ENCODE peak calls at places on chromosomes 11 and 22, in six cellular contexts. One of them, this sample, is unnamed. For H3K9me3 and H3K27me3, the result is how much of the 10 kb centered on the place peaks cover.

GRCh38 chr11:27600656-27601055 is 94.1 kb upstream of the LIN7C start:
- DNase-seq in K562: no peak
- DNase-seq in SK-N-SH: no peak
- DNase-seq in GM12878: no peak
- DNase-seq in HCT116: no peak
- DNase-seq in HepG2: no peak
- DNase-seq in this sample: no peak

GRCh38 chr11:117919326-117920275 is 9.6 kb downstream of the TMPRSS13 start:
- DNase-seq in GM12878: no peak
- DNase-seq in HepG2: no peak
- DNase-seq in SK-N-SH: no peak
- DNase-seq in K562: no peak
- DNase-seq in HCT116: no peak
- DNase-seq in this sample: no peak

GRCh38 chr11:109968299-109968698 is 124.9 kb upstream of the ZC3H12C start:
- DNase-seq in HCT116: no peak
- DNase-seq in SK-N-SH: no peak
- DNase-seq in K562: no peak
- DNase-seq in GM12878: no peak
- DNase-seq in HepG2: no peak
- DNase-seq in this sample: no peak

GRCh38 chr11:35073691-35074382 is 65.1 kb upstream of the CD44 start:
- DNase-seq in HepG2: no peak
- DNase-seq in GM12878: no peak
- DNase-seq in K562: no peak
- DNase-seq in SK-N-SH: no peak
- DNase-seq in HCT116: no peak
- DNase-seq in this sample: no peak

GRCh38 chr11:197741-198235 is 4.9 kb downstream of the SCGB1C1 start:
- DNase-seq in GM12878: no peak
- DNase-seq in K562: no peak
- DNase-seq in SK-N-SH: no peak
- DNase-seq in HepG2: no peak
- DNase-seq in HCT116: no peak
- DNase-seq in this sample: no peak

GRCh38 chr11:114262681-114263509 is 33.3 kb upstream of the NNMT start:
- DNase-seq in HCT116: peak
- DNase-seq in GM12878: no peak
- DNase-seq in HepG2: peak
- DNase-seq in SK-N-SH: peak
- DNase-seq in K562: peak
- DNase-seq in this sample: no peak

GRCh38 chr11:66082936-66083698 is 13.0 kb downstream of the PACS1 start:
- DNase-seq in HCT116: no peak
- DNase-seq in K562: peak
- DNase-seq in HepG2: peak
- DNase-seq in GM12878: no peak
- DNase-seq in SK-N-SH: peak
- DNase-seq in this sample: no peak

GRCh38 chr11:119847836-119848235 is 118.8 kb upstream of the NECTIN1 start:
- DNase-seq in SK-N-SH: no peak
- DNase-seq in K562: no peak
- DNase-seq in HepG2: no peak
- DNase-seq in GM12878: no peak
- DNase-seq in HCT116: no peak
- DNase-seq in this sample: no peak

GRCh38 chr11:73965076-73965763 is 14.4 kb downstream of the DNAJB13 start:
- DNase-seq in K562: no peak
- DNase-seq in HCT116: no peak
- DNase-seq in HepG2: no peak
- DNase-seq in SK-N-SH: no peak
- DNase-seq in GM12878: no peak
- DNase-seq in this sample: no peak

GRCh38 chr11:103396237-103396636 is 287.0 kb downstream of the DYNC2H1 start:
- DNase-seq in GM12878: no peak
- DNase-seq in K562: no peak
- DNase-seq in SK-N-SH: no peak
- DNase-seq in HepG2: no peak
- DNase-seq in HCT116: no peak
- DNase-seq in this sample: no peak

GRCh38 chr11:40186401-40187091 is 1272.9 kb downstream of the LRRC4C start:
- DNase-seq in K562: no peak
- DNase-seq in HCT116: no peak
- DNase-seq in SK-N-SH: peak
- DNase-seq in GM12878: no peak
- DNase-seq in HepG2: peak
- DNase-seq in this sample: no peak

GRCh38 chr22:36998620-36999351 is 20.5 kb downstream of the TST start:
- DNase-seq in HCT116: peak
- DNase-seq in GM12878: no peak
- DNase-seq in HepG2: no peak
- DNase-seq in SK-N-SH: no peak
- DNase-seq in K562: no peak
- DNase-seq in this sample: no peak

GRCh38 chr11:69500285-69501120 is 19.0 kb downstream of the LINC01488 start:
- DNase-seq in HCT116: no peak
- DNase-seq in HepG2: no peak
- DNase-seq in GM12878: no peak
- DNase-seq in K562: no peak
- DNase-seq in SK-N-SH: peak
- DNase-seq in this sample: no peak

GRCh38 chr22:20655623-20656022 is 118.3 kb upstream of the SERPIND1 start:
- DNase-seq in GM12878: no peak
- DNase-seq in K562: no peak
- DNase-seq in SK-N-SH: no peak
- DNase-seq in HepG2: no peak
- DNase-seq in HCT116: no peak
- DNase-seq in this sample: no peak

GRCh38 chr22:49136816-49137180 is 690.9 kb downstream of the BRD1 start:
- DNase-seq in SK-N-SH: no peak
- DNase-seq in GM12878: no peak
- DNase-seq in K562: no peak
- DNase-seq in HepG2: no peak
- DNase-seq in HCT116: no peak
- DNase-seq in this sample: no peak

GRCh38 chr11:126747315-126747714 is 253.3 kb downstream of the KIRREL3 start:
- DNase-seq in SK-N-SH: no peak
- DNase-seq in K562: no peak
- DNase-seq in GM12878: no peak
- DNase-seq in HCT116: no peak
- DNase-seq in HepG2: no peak
- DNase-seq in this sample: no peak

GRCh38 chr11:102914238-102915043 is 39.7 kb upstream of the MMP12 start:
- DNase-seq in HepG2: peak
- DNase-seq in K562: no peak
- DNase-seq in SK-N-SH: peak
- DNase-seq in GM12878: no peak
- DNase-seq in HCT116: peak
- DNase-seq in this sample: peak

GRCh38 chr11:87780068-87780413 is 395.2 kb downstream of the RAB38 start:
- DNase-seq in K562: no peak
- DNase-seq in GM12878: no peak
- DNase-seq in HCT116: no peak
- DNase-seq in SK-N-SH: no peak
- DNase-seq in HepG2: no peak
- DNase-seq in this sample: no peak

GRCh38 chr11:45092901-45093760 is 53.3 kb upstream of the PRDM11 start:
- DNase-seq in GM12878: no peak
- DNase-seq in K562: no peak
- DNase-seq in HepG2: no peak
- DNase-seq in SK-N-SH: no peak
- DNase-seq in HCT116: no peak
- DNase-seq in this sample: no peak

GRCh38 chr22:25651332-25651731 is 86.9 kb downstream of the GRK3 start:
- DNase-seq in HepG2: no peak
- DNase-seq in HCT116: no peak
- DNase-seq in GM12878: no peak
- DNase-seq in SK-N-SH: no peak
- DNase-seq in K562: no peak
- DNase-seq in this sample: no peak

GRCh38 chr11:14455648-14456430 is 43.8 kb downstream of the COPB1 start:
- DNase-seq in HepG2: no peak
- DNase-seq in GM12878: no peak
- DNase-seq in K562: no peak
- DNase-seq in SK-N-SH: no peak
- DNase-seq in HCT116: no peak
- DNase-seq in this sample: no peak

DNA sequence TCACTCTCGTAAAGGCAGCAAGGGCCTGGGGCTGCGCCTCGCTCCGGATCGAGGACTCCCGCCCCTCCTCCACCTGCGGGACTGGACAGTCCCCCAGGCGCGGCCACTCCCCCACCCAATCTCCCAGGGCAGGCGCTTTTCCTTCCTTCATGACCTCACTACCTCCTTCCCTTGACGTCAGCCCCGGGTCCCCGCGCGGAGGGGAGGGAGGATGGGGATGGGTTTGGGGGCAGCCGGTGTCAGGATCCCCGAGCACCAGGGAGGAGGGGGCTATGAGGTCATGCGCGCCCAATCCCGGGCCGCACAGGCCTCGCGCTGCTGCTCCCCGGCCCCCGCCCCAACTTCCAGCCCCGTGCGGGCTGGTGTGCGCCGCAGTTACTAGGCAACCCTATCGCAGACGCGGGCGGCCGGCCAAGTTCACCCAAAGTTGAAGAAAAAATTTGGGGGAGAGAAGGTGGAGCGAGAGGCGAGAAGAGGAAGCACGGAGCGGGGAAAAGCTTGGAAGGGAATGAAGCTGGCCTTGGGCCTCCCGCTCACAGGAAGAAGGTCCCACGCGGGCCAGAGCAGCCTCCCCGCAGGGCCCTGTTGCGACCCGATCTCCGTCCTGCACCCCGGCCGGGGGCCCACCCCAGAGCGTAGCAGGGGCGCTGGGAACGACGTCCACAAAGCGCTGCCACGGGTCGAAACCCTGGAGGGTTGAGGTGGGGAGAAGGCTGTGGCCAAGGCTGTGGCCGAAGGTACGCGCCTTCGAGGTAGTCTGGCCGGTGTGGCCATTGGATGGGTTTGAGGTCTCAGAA is 8.3 kb downstream of the WT1 start:
- DNase-seq in HepG2: no peak
- DNase-seq in HCT116: no peak
- DNase-seq in GM12878: no peak
- DNase-seq in SK-N-SH: peak
- DNase-seq in K562: peak
- DNase-seq in this sample: no peak
- TF ChIP-seq REST in HepG2: no peak
- TF ChIP-seq REST in HCT116: no peak
- TF ChIP-seq REST in GM12878: no peak
- TF ChIP-seq REST in SK-N-SH: no peak
- TF ChIP-seq REST in K562: no peak
- TF ChIP-seq REST in this sample: no peak

DNA sequence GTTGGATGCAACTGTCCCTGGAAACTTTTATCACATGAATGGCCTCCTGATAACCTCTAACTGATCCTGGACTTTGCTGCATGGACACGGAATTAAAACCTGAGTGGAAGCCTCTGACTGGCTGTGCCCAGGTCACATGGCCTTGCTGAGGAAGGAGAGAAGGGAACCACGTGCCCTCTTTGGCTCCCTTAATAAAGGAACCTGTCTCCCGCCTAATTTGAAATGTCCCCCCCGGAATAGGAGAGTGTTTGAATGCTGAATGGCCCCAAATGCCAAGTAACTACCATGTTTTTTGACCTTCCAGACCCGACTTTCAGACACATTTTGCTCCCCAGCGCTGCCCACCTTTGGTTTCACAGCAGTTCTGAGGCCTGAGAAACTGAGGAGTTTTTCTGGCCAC is 76.9 kb downstream of the ADAMTS15 start:
- DNase-seq in SK-N-SH: no peak
- DNase-seq in HepG2: no peak
- DNase-seq in GM12878: no peak
- DNase-seq in HCT116: no peak
- DNase-seq in K562: no peak
- DNase-seq in this sample: no peak
- H3K9me3 ChIP-seq in SK-N-SH: under half
- H3K9me3 ChIP-seq in HepG2: under half
- H3K9me3 ChIP-seq in GM12878: under half
- H3K9me3 ChIP-seq in HCT116: under half
- H3K9me3 ChIP-seq in K562: under half
- H3K9me3 ChIP-seq in this sample: under half

GRCh38 chr11:124843616-124843910 is 21.7 kb upstream of the ROBO3 start:
- DNase-seq in HepG2: no peak
- DNase-seq in GM12878: no peak
- DNase-seq in HCT116: no peak
- DNase-seq in K562: no peak
- DNase-seq in SK-N-SH: no peak
- DNase-seq in this sample: no peak
- H3K27me3 ChIP-seq in HepG2: under half
- H3K27me3 ChIP-seq in GM12878: under half
- H3K27me3 ChIP-seq in HCT116: half or more
- H3K27me3 ChIP-seq in K562: half or more
- H3K27me3 ChIP-seq in SK-N-SH: under half
- H3K27me3 ChIP-seq in this sample: half or more

GRCh38 chr11:64970731-64971151 is 1.2 kb downstream of the MAJIN start:
- DNase-seq in SK-N-SH: no peak
- DNase-seq in GM12878: no peak
- DNase-seq in K562: no peak
- DNase-seq in HepG2: no peak
- DNase-seq in HCT116: no peak
- DNase-seq in this sample: no peak
- TF ChIP-seq REST in SK-N-SH: no peak
- TF ChIP-seq REST in GM12878: no peak
- TF ChIP-seq REST in K562: no peak
- TF ChIP-seq REST in HepG2: no peak
- TF ChIP-seq REST in HCT116: no peak
- TF ChIP-seq REST in this sample: no peak

GRCh38 chr11:96658436-96658835 is 268.6 kb downstream of the JRKL start:
- DNase-seq in HCT116: no peak
- DNase-seq in K562: no peak
- DNase-seq in SK-N-SH: no peak
- DNase-seq in HepG2: no peak
- DNase-seq in GM12878: no peak
- DNase-seq in this sample: no peak

DNA sequence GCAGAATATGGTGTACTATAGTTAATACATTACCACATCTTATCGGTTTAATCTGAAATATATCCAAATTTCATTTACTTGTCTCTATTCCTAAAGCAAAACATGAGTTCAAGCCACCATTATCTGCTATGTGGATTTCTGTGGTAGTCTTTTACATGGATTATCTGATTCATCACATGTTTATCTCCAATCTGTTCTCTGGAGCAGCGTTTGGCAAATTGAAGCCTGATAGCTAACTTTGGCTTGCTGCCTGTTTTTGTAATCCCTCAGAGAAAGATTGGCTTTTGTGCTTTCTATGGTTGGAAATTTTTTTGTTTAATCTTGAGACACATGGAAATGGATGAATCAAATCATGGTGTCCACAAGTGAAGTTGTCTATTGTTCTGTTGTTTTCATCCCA is 274.3 kb downstream of the JRKL start:
- DNase-seq in HCT116: no peak
- DNase-seq in HepG2: no peak
- DNase-seq in K562: no peak
- DNase-seq in SK-N-SH: no peak
- DNase-seq in GM12878: no peak
- DNase-seq in this sample: no peak
- H3K9me3 ChIP-seq in HCT116: under half
- H3K9me3 ChIP-seq in HepG2: under half
- H3K9me3 ChIP-seq in K562: under half
- H3K9me3 ChIP-seq in SK-N-SH: under half
- H3K9me3 ChIP-seq in GM12878: under half
- H3K9me3 ChIP-seq in this sample: under half

GRCh38 chr11:64128255-64129006 is 37.5 kb downstream of the MACROD1 start:
- DNase-seq in HepG2: no peak
- DNase-seq in HCT116: no peak
- DNase-seq in GM12878: no peak
- DNase-seq in SK-N-SH: no peak
- DNase-seq in K562: no peak
- DNase-seq in this sample: no peak
- H3K27me3 ChIP-seq in HepG2: under half
- H3K27me3 ChIP-seq in HCT116: under half
- H3K27me3 ChIP-seq in GM12878: under half
- H3K27me3 ChIP-seq in SK-N-SH: under half
- H3K27me3 ChIP-seq in K562: under half
- H3K27me3 ChIP-seq in this sample: under half